ENCODE peak calls at places on chromosomes 1 and 21, in seven cellular contexts. One of them, this sample, is unnamed.

GRCh38 chr1:244074559-244075171 is 23.6 kb downstream of the ZBTB18 start:
- DNase-seq in astrocyte of the spinal cord: no peak
- DNase-seq in Calu3: peak
- DNase-seq in AG04450: no peak
- DNase-seq in cardiac fibroblast: no peak
- DNase-seq in epithelial cell of esophagus: no peak
- DNase-seq in fibroblast of pulmonary artery: no peak
- DNase-seq in this sample: no peak

GRCh38 chr1:234911787-234912186 is 216.8 kb downstream of the TOMM20 start:
- DNase-seq in AG04450: no peak
- DNase-seq in cardiac fibroblast: no peak
- DNase-seq in Calu3: no peak
- DNase-seq in fibroblast of pulmonary artery: no peak
- DNase-seq in astrocyte of the spinal cord: no peak
- DNase-seq in epithelial cell of esophagus: no peak
- DNase-seq in this sample: no peak

GRCh38 chr1:22024485-22025367 is 23.3 kb downstream of the CELA3A start:
- DNase-seq in fibroblast of pulmonary artery: peak
- DNase-seq in Calu3: no peak
- DNase-seq in astrocyte of the spinal cord: peak
- DNase-seq in cardiac fibroblast: peak
- DNase-seq in epithelial cell of esophagus: no peak
- DNase-seq in AG04450: peak
- DNase-seq in this sample: peak

GRCh38 chr1:224510880-224511645 is 76.5 kb upstream of the WDR26 start:
- DNase-seq in Calu3: no peak
- DNase-seq in epithelial cell of esophagus: peak
- DNase-seq in astrocyte of the spinal cord: peak
- DNase-seq in AG04450: no peak
- DNase-seq in fibroblast of pulmonary artery: peak
- DNase-seq in cardiac fibroblast: peak
- DNase-seq in this sample: no peak

GRCh38 chr1:155318082-155318481 is 2.6 kb upstream of the RUSC1 start:
- DNase-seq in astrocyte of the spinal cord: no peak
- DNase-seq in AG04450: no peak
- DNase-seq in fibroblast of pulmonary artery: no peak
- DNase-seq in Calu3: no peak
- DNase-seq in cardiac fibroblast: no peak
- DNase-seq in epithelial cell of esophagus: no peak
- DNase-seq in this sample: no peak

GRCh38 chr1:162906485-162906884 is 45.5 kb upstream of the CCDC190 start:
- DNase-seq in epithelial cell of esophagus: no peak
- DNase-seq in astrocyte of the spinal cord: no peak
- DNase-seq in Calu3: no peak
- DNase-seq in fibroblast of pulmonary artery: no peak
- DNase-seq in AG04450: no peak
- DNase-seq in cardiac fibroblast: no peak
- DNase-seq in this sample: no peak

GRCh38 chr1:175072131-175072941 is 4.7 kb downstream of the TNN start:
- DNase-seq in AG04450: peak
- DNase-seq in cardiac fibroblast: peak
- DNase-seq in astrocyte of the spinal cord: peak
- DNase-seq in fibroblast of pulmonary artery: peak
- DNase-seq in Calu3: no peak
- DNase-seq in epithelial cell of esophagus: peak
- DNase-seq in this sample: peak

GRCh38 chr1:77742011-77742555 is 17.6 kb downstream of the USP33 start:
- DNase-seq in epithelial cell of esophagus: no peak
- DNase-seq in AG04450: no peak
- DNase-seq in cardiac fibroblast: no peak
- DNase-seq in astrocyte of the spinal cord: no peak
- DNase-seq in fibroblast of pulmonary artery: no peak
- DNase-seq in Calu3: no peak
- DNase-seq in this sample: no peak

GRCh38 chr1:22288593-22289241 is 145.8 kb upstream of the WNT4 start:
- DNase-seq in cardiac fibroblast: no peak
- DNase-seq in astrocyte of the spinal cord: no peak
- DNase-seq in Calu3: no peak
- DNase-seq in fibroblast of pulmonary artery: no peak
- DNase-seq in epithelial cell of esophagus: no peak
- DNase-seq in AG04450: no peak
- DNase-seq in this sample: no peak

GRCh38 chr21:21996891-21997290 is 998.7 kb downstream of the NCAM2 start:
- DNase-seq in fibroblast of pulmonary artery: no peak
- DNase-seq in cardiac fibroblast: no peak
- DNase-seq in AG04450: no peak
- DNase-seq in epithelial cell of esophagus: no peak
- DNase-seq in Calu3: no peak
- DNase-seq in astrocyte of the spinal cord: no peak
- DNase-seq in this sample: no peak

GRCh38 chr1:98791498-98791897 is 130.0 kb downstream of the SNX7 start:
- DNase-seq in cardiac fibroblast: no peak
- DNase-seq in astrocyte of the spinal cord: no peak
- DNase-seq in fibroblast of pulmonary artery: no peak
- DNase-seq in AG04450: no peak
- DNase-seq in Calu3: no peak
- DNase-seq in epithelial cell of esophagus: no peak
- DNase-seq in this sample: no peak

GRCh38 chr1:22039594-22040347 is 12.7 kb upstream of the CDC42 start:
- DNase-seq in epithelial cell of esophagus: peak
- DNase-seq in astrocyte of the spinal cord: peak
- DNase-seq in fibroblast of pulmonary artery: peak
- DNase-seq in AG04450: no peak
- DNase-seq in Calu3: peak
- DNase-seq in cardiac fibroblast: peak
- DNase-seq in this sample: no peak

GRCh38 chr1:235642021-235642942 is 7.3 kb downstream of the GNG4 start:
- DNase-seq in astrocyte of the spinal cord: peak
- DNase-seq in Calu3: peak
- DNase-seq in AG04450: no peak
- DNase-seq in epithelial cell of esophagus: peak
- DNase-seq in cardiac fibroblast: peak
- DNase-seq in fibroblast of pulmonary artery: peak
- DNase-seq in this sample: no peak

GRCh38 chr1:13714851-13715250 is 14.9 kb downstream of the PRDM2 start:
- DNase-seq in fibroblast of pulmonary artery: no peak
- DNase-seq in astrocyte of the spinal cord: no peak
- DNase-seq in cardiac fibroblast: no peak
- DNase-seq in epithelial cell of esophagus: no peak
- DNase-seq in Calu3: no peak
- DNase-seq in AG04450: no peak
- DNase-seq in this sample: no peak

GRCh38 chr1:171217658-171218443 is 30.4 kb upstream of the FMO1 start:
- DNase-seq in astrocyte of the spinal cord: no peak
- DNase-seq in AG04450: no peak
- DNase-seq in fibroblast of pulmonary artery: no peak
- DNase-seq in Calu3: no peak
- DNase-seq in epithelial cell of esophagus: peak
- DNase-seq in cardiac fibroblast: no peak
- DNase-seq in this sample: no peak

GRCh38 chr1:91757760-91758545 is 128.0 kb downstream of the TGFBR3 start:
- DNase-seq in fibroblast of pulmonary artery: no peak
- DNase-seq in AG04450: no peak
- DNase-seq in epithelial cell of esophagus: no peak
- DNase-seq in cardiac fibroblast: no peak
- DNase-seq in astrocyte of the spinal cord: no peak
- DNase-seq in Calu3: no peak
- DNase-seq in this sample: no peak

GRCh38 chr1:119542492-119542946 is 35.5 kb downstream of the HSD3B1 start:
- DNase-seq in epithelial cell of esophagus: peak
- DNase-seq in fibroblast of pulmonary artery: peak
- DNase-seq in Calu3: no peak
- DNase-seq in astrocyte of the spinal cord: no peak
- DNase-seq in cardiac fibroblast: peak
- DNase-seq in AG04450: no peak
- DNase-seq in this sample: no peak

GRCh38 chr1:221783437-221783836 is 41.5 kb upstream of the DUSP10 start:
- DNase-seq in cardiac fibroblast: no peak
- DNase-seq in Calu3: no peak
- DNase-seq in fibroblast of pulmonary artery: no peak
- DNase-seq in epithelial cell of esophagus: no peak
- DNase-seq in AG04450: no peak
- DNase-seq in astrocyte of the spinal cord: no peak
- DNase-seq in this sample: no peak

GRCh38 chr1:53416264-53416663 is 42.9 kb upstream of the DMRTB1 start:
- DNase-seq in cardiac fibroblast: no peak
- DNase-seq in fibroblast of pulmonary artery: no peak
- DNase-seq in Calu3: no peak
- DNase-seq in astrocyte of the spinal cord: no peak
- DNase-seq in AG04450: no peak
- DNase-seq in epithelial cell of esophagus: no peak
- DNase-seq in this sample: no peak

GRCh38 chr1:42924249-42925131 is 34.2 kb downstream of the SLC2A1 start:
- DNase-seq in Calu3: peak
- DNase-seq in epithelial cell of esophagus: peak
- DNase-seq in AG04450: peak
- DNase-seq in astrocyte of the spinal cord: peak
- DNase-seq in cardiac fibroblast: peak
- DNase-seq in fibroblast of pulmonary artery: peak
- DNase-seq in this sample: peak

GRCh38 chr1:11522400-11523235 is 43.7 kb downstream of the DISP3 start:
- DNase-seq in Calu3: no peak
- DNase-seq in AG04450: no peak
- DNase-seq in fibroblast of pulmonary artery: no peak
- DNase-seq in cardiac fibroblast: no peak
- DNase-seq in astrocyte of the spinal cord: no peak
- DNase-seq in epithelial cell of esophagus: no peak
- DNase-seq in this sample: no peak

GRCh38 chr1:86515597-86515996 is 31.3 kb upstream of the CLCA4 start:
- DNase-seq in Calu3: peak
- DNase-seq in cardiac fibroblast: peak
- DNase-seq in astrocyte of the spinal cord: no peak
- DNase-seq in AG04450: no peak
- DNase-seq in epithelial cell of esophagus: peak
- DNase-seq in fibroblast of pulmonary artery: peak
- DNase-seq in this sample: no peak
- TF ChIP-seq CTCF in Calu3: peak
- TF ChIP-seq CTCF in cardiac fibroblast: peak
- TF ChIP-seq CTCF in astrocyte of the spinal cord: peak
- TF ChIP-seq CTCF in AG04450: peak
- TF ChIP-seq CTCF in epithelial cell of esophagus: peak
- TF ChIP-seq CTCF in fibroblast of pulmonary artery: peak
- TF ChIP-seq CTCF in this sample: peak

DNA sequence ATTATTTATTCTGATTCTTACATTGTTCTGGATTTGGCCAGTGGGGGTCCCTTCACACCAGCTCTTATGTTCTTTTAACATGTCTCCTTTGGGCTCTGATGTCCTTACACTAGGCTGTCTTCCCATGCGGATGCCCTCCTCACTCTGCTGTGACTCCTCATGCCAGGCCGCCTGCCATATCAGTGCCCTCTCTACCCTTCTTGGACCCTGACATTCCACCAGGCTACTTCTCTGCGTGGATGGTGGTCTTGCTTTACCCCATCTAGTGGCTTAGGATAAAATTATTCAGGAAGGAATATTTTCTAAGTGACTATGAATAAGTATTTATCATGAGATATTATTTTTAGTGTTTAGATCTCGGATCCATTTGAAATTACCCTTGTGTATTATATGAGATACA is 21.2 kb downstream of the ATF6 start:
- DNase-seq in epithelial cell of esophagus: no peak
- DNase-seq in Calu3: no peak
- DNase-seq in fibroblast of pulmonary artery: no peak
- DNase-seq in cardiac fibroblast: no peak
- DNase-seq in AG04450: no peak
- DNase-seq in astrocyte of the spinal cord: no peak
- DNase-seq in this sample: no peak
- TF ChIP-seq CTCF in epithelial cell of esophagus: no peak
- TF ChIP-seq CTCF in Calu3: peak
- TF ChIP-seq CTCF in fibroblast of pulmonary artery: peak
- TF ChIP-seq CTCF in cardiac fibroblast: no peak
- TF ChIP-seq CTCF in AG04450: peak
- TF ChIP-seq CTCF in astrocyte of the spinal cord: peak
- TF ChIP-seq CTCF in this sample: no peak

DNA sequence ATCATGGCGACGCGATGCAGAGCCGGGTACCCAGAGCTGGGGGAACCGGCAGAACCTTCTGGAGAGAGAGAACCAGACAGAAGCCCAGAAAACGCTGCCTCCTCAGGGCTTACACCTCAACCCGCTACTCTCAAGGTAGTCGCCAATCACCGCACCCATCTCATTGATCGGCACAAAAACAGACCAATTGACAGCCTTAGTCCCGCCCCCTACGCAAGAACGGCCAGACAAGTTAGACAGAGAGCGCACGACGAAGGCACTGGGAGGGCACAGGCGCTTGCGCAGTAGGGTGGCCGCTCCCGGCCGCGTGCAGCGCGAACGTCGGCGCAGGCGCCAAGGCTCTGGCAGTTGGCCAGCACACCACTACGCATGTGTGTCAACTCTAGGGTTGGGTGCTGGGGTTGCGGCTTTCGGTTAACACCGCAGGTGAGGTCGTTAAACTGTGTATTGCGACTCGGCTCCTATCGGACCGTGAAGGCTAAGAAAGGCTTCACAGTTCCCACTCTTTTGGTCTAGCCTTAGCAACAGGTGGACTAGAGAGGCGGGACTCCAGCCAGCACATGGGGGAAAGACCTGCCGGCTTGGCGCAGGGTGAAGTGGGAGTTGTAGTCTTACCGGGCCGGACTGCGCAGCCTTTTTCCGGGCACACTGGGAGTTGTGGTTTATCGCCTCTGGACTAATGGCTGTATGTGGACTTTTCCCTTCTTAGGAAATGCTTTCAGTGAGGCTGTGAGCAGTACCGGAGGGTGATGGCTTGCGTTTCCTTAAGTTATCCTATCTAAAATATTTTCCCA is at the start of the genes CCT3 and TSACC:
- DNase-seq in AG04450: peak
- DNase-seq in fibroblast of pulmonary artery: peak
- DNase-seq in Calu3: peak
- DNase-seq in astrocyte of the spinal cord: peak
- DNase-seq in epithelial cell of esophagus: peak
- DNase-seq in cardiac fibroblast: peak
- DNase-seq in this sample: peak
- TF ChIP-seq CTCF in AG04450: no peak
- TF ChIP-seq CTCF in fibroblast of pulmonary artery: no peak
- TF ChIP-seq CTCF in Calu3: no peak
- TF ChIP-seq CTCF in astrocyte of the spinal cord: no peak
- TF ChIP-seq CTCF in epithelial cell of esophagus: no peak
- TF ChIP-seq CTCF in cardiac fibroblast: no peak
- TF ChIP-seq CTCF in this sample: no peak

DNA sequence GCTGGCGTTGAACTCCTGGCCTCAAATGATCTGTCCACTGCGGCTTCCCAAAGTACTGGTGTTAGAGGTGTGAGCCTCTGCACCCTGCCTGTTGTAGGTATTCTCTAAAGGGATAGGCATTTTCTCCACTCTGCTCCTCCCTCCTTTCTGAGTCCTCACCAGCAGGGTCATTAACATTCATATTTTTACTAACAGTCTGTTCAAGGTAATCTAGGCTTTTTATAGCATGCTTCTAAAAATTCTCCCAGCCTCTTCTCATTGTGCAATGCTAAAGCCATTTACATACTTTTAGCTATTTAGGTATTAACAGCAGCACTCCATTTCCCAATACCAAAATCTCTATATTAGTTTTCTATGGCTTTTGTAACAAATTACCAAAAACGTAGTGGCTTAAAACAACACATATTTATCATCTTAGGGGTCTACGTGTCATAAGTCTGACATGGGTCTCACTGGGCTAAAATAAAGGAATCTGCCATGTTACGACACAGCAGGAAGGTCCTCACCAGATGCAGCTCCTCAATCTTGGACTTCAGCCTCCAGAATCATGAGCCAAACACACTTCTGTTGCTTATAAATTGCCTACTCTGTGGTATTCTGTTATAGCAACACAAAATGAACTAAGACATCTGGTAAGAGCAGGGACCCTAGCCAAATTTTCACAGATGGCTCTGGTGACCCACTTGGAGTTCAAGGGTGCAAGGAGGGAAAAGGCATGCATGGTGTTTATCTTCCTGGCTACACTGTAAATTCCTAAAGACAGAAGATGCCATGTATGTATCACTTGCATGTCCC is 2.9 kb upstream of the SLC2A7 start:
- DNase-seq in Calu3: no peak
- DNase-seq in AG04450: peak
- DNase-seq in epithelial cell of esophagus: no peak
- DNase-seq in astrocyte of the spinal cord: no peak
- DNase-seq in fibroblast of pulmonary artery: peak
- DNase-seq in cardiac fibroblast: peak
- DNase-seq in this sample: no peak
- TF ChIP-seq CTCF in Calu3: no peak
- TF ChIP-seq CTCF in AG04450: no peak
- TF ChIP-seq CTCF in epithelial cell of esophagus: no peak
- TF ChIP-seq CTCF in astrocyte of the spinal cord: no peak
- TF ChIP-seq CTCF in fibroblast of pulmonary artery: no peak
- TF ChIP-seq CTCF in cardiac fibroblast: no peak
- TF ChIP-seq CTCF in this sample: no peak